ENCODE peak calls at places on chromosomes 7 and 10, in eight cellular contexts. One of them, this sample, is unnamed.

GRCh38 chr7:81926154-81926553 is 156.3 kb upstream of the HGF start:
- DNase-seq in MCF 10A: no peak
- DNase-seq in brain microvascular endothelial cell: no peak
- DNase-seq in type B pancreatic cell: no peak
- DNase-seq in HuH-7.5: no peak
- DNase-seq in naive B cell: no peak
- DNase-seq in amygdala: no peak
- DNase-seq in CD8-positive, alpha-beta memory T cell: no peak
- DNase-seq in this sample: no peak

GRCh38 chr7:129271500-129272355 is 46.9 kb downstream of the AHCYL2 start:
- DNase-seq in type B pancreatic cell: no peak
- DNase-seq in amygdala: no peak
- DNase-seq in MCF 10A: peak
- DNase-seq in HuH-7.5: peak
- DNase-seq in brain microvascular endothelial cell: peak
- DNase-seq in naive B cell: peak
- DNase-seq in CD8-positive, alpha-beta memory T cell: peak
- DNase-seq in this sample: peak

GRCh38 chr10:97542169-97543024 is 30.2 kb upstream of the ANKRD2 start:
- DNase-seq in CD8-positive, alpha-beta memory T cell: no peak
- DNase-seq in brain microvascular endothelial cell: peak
- DNase-seq in MCF 10A: peak
- DNase-seq in HuH-7.5: no peak
- DNase-seq in naive B cell: no peak
- DNase-seq in amygdala: no peak
- DNase-seq in type B pancreatic cell: no peak
- DNase-seq in this sample: no peak

GRCh38 chr7:70698219-70698832 is 433.6 kb upstream of the GALNT17 start:
- DNase-seq in CD8-positive, alpha-beta memory T cell: peak
- DNase-seq in amygdala: no peak
- DNase-seq in HuH-7.5: peak
- DNase-seq in naive B cell: peak
- DNase-seq in MCF 10A: peak
- DNase-seq in brain microvascular endothelial cell: peak
- DNase-seq in type B pancreatic cell: no peak
- DNase-seq in this sample: no peak

GRCh38 chr7:33191326-33191725 is 62.0 kb downstream of the BBS9 start:
- DNase-seq in brain microvascular endothelial cell: no peak
- DNase-seq in type B pancreatic cell: no peak
- DNase-seq in MCF 10A: peak
- DNase-seq in amygdala: no peak
- DNase-seq in CD8-positive, alpha-beta memory T cell: no peak
- DNase-seq in HuH-7.5: no peak
- DNase-seq in naive B cell: peak
- DNase-seq in this sample: no peak

GRCh38 chr10:43427166-43427825 is 9.6 kb upstream of the ZNF487 start:
- DNase-seq in MCF 10A: no peak
- DNase-seq in CD8-positive, alpha-beta memory T cell: no peak
- DNase-seq in HuH-7.5: no peak
- DNase-seq in brain microvascular endothelial cell: no peak
- DNase-seq in type B pancreatic cell: no peak
- DNase-seq in naive B cell: peak
- DNase-seq in amygdala: no peak
- DNase-seq in this sample: no peak

GRCh38 chr10:88992945-88993537 is 2.4 kb downstream of the FAS start:
- DNase-seq in HuH-7.5: no peak
- DNase-seq in CD8-positive, alpha-beta memory T cell: no peak
- DNase-seq in amygdala: no peak
- DNase-seq in naive B cell: no peak
- DNase-seq in type B pancreatic cell: no peak
- DNase-seq in MCF 10A: peak
- DNase-seq in brain microvascular endothelial cell: no peak
- DNase-seq in this sample: no peak

GRCh38 chr7:95045236-95045923 is 138.0 kb downstream of the PPP1R9A start:
- DNase-seq in brain microvascular endothelial cell: peak
- DNase-seq in amygdala: no peak
- DNase-seq in MCF 10A: peak
- DNase-seq in type B pancreatic cell: no peak
- DNase-seq in naive B cell: no peak
- DNase-seq in CD8-positive, alpha-beta memory T cell: no peak
- DNase-seq in HuH-7.5: no peak
- DNase-seq in this sample: no peak

GRCh38 chr10:102813734-102814455 is 23.3 kb downstream of the CYP17A1 start:
- DNase-seq in type B pancreatic cell: no peak
- DNase-seq in HuH-7.5: peak
- DNase-seq in naive B cell: no peak
- DNase-seq in CD8-positive, alpha-beta memory T cell: no peak
- DNase-seq in brain microvascular endothelial cell: peak
- DNase-seq in MCF 10A: no peak
- DNase-seq in amygdala: no peak
- DNase-seq in this sample: no peak

GRCh38 chr10:112815238-112816032 is 134.6 kb upstream of the TCF7L2 start:
- DNase-seq in MCF 10A: peak
- DNase-seq in type B pancreatic cell: no peak
- DNase-seq in amygdala: no peak
- DNase-seq in CD8-positive, alpha-beta memory T cell: no peak
- DNase-seq in naive B cell: no peak
- DNase-seq in HuH-7.5: peak
- DNase-seq in brain microvascular endothelial cell: peak
- DNase-seq in this sample: no peak

GRCh38 chr7:44264221-44264956 is 61.0 kb downstream of the CAMK2B start:
- DNase-seq in MCF 10A: peak
- DNase-seq in CD8-positive, alpha-beta memory T cell: no peak
- DNase-seq in type B pancreatic cell: no peak
- DNase-seq in naive B cell: no peak
- DNase-seq in HuH-7.5: no peak
- DNase-seq in brain microvascular endothelial cell: no peak
- DNase-seq in amygdala: no peak
- DNase-seq in this sample: no peak

GRCh38 chr7:122626785-122627184 is 72.1 kb downstream of the RNF133 start:
- DNase-seq in CD8-positive, alpha-beta memory T cell: no peak
- DNase-seq in HuH-7.5: no peak
- DNase-seq in naive B cell: no peak
- DNase-seq in type B pancreatic cell: no peak
- DNase-seq in amygdala: no peak
- DNase-seq in MCF 10A: no peak
- DNase-seq in brain microvascular endothelial cell: no peak
- DNase-seq in this sample: no peak

GRCh38 chr10:73906524-73907447 is 4.1 kb upstream of the PLAU start:
- DNase-seq in amygdala: no peak
- DNase-seq in HuH-7.5: no peak
- DNase-seq in type B pancreatic cell: no peak
- DNase-seq in CD8-positive, alpha-beta memory T cell: no peak
- DNase-seq in MCF 10A: peak
- DNase-seq in naive B cell: no peak
- DNase-seq in brain microvascular endothelial cell: peak
- DNase-seq in this sample: no peak

GRCh38 chr10:8726087-8726486 is 671.6 kb downstream of the GATA3 start:
- DNase-seq in amygdala: no peak
- DNase-seq in CD8-positive, alpha-beta memory T cell: no peak
- DNase-seq in naive B cell: no peak
- DNase-seq in type B pancreatic cell: no peak
- DNase-seq in brain microvascular endothelial cell: no peak
- DNase-seq in HuH-7.5: no peak
- DNase-seq in MCF 10A: peak
- DNase-seq in this sample: no peak

GRCh38 chr7:104971290-104972071 is 42.5 kb upstream of the KMT2E start:
- DNase-seq in type B pancreatic cell: no peak
- DNase-seq in amygdala: no peak
- DNase-seq in HuH-7.5: no peak
- DNase-seq in CD8-positive, alpha-beta memory T cell: no peak
- DNase-seq in brain microvascular endothelial cell: no peak
- DNase-seq in naive B cell: no peak
- DNase-seq in MCF 10A: no peak
- DNase-seq in this sample: no peak

GRCh38 chr7:142754681-142755575 is 5.7 kb downstream of the PRSS1 start:
- DNase-seq in brain microvascular endothelial cell: no peak
- DNase-seq in type B pancreatic cell: no peak
- DNase-seq in CD8-positive, alpha-beta memory T cell: no peak
- DNase-seq in HuH-7.5: no peak
- DNase-seq in MCF 10A: no peak
- DNase-seq in naive B cell: no peak
- DNase-seq in amygdala: no peak
- DNase-seq in this sample: no peak

GRCh38 chr7:94056796-94057207 is 52.6 kb upstream of the BET1 start:
- DNase-seq in brain microvascular endothelial cell: peak
- DNase-seq in CD8-positive, alpha-beta memory T cell: no peak
- DNase-seq in HuH-7.5: no peak
- DNase-seq in naive B cell: no peak
- DNase-seq in MCF 10A: peak
- DNase-seq in amygdala: no peak
- DNase-seq in type B pancreatic cell: no peak
- DNase-seq in this sample: no peak

GRCh38 chr7:94395141-94396041 is 696 bp downstream of the COL1A2 start:
- DNase-seq in HuH-7.5: peak
- DNase-seq in naive B cell: peak
- DNase-seq in type B pancreatic cell: no peak
- DNase-seq in amygdala: no peak
- DNase-seq in brain microvascular endothelial cell: peak
- DNase-seq in MCF 10A: peak
- DNase-seq in CD8-positive, alpha-beta memory T cell: no peak
- DNase-seq in this sample: no peak

GRCh38 chr7:27129729-27130539 is 623 bp downstream of the HOXA4 start:
- DNase-seq in CD8-positive, alpha-beta memory T cell: no peak
- DNase-seq in amygdala: no peak
- DNase-seq in MCF 10A: no peak
- DNase-seq in type B pancreatic cell: peak
- DNase-seq in HuH-7.5: no peak
- DNase-seq in brain microvascular endothelial cell: no peak
- DNase-seq in naive B cell: no peak
- DNase-seq in this sample: no peak

GRCh38 chr7:4845740-4846142 is 16.1 kb downstream of the PAPOLB start:
- DNase-seq in amygdala: no peak
- DNase-seq in type B pancreatic cell: no peak
- DNase-seq in HuH-7.5: no peak
- DNase-seq in naive B cell: no peak
- DNase-seq in CD8-positive, alpha-beta memory T cell: no peak
- DNase-seq in brain microvascular endothelial cell: no peak
- DNase-seq in MCF 10A: no peak
- DNase-seq in this sample: no peak

GRCh38 chr7:9961161-9961922 is 1012.3 kb upstream of the PHF14 start:
- DNase-seq in amygdala: no peak
- DNase-seq in type B pancreatic cell: no peak
- DNase-seq in CD8-positive, alpha-beta memory T cell: no peak
- DNase-seq in HuH-7.5: no peak
- DNase-seq in MCF 10A: no peak
- DNase-seq in naive B cell: no peak
- DNase-seq in brain microvascular endothelial cell: no peak
- DNase-seq in this sample: no peak

GRCh38 chr7:107089627-107090026 is 45.1 kb downstream of the PRKAR2B start:
- DNase-seq in CD8-positive, alpha-beta memory T cell: no peak
- DNase-seq in amygdala: no peak
- DNase-seq in type B pancreatic cell: no peak
- DNase-seq in HuH-7.5: no peak
- DNase-seq in naive B cell: no peak
- DNase-seq in brain microvascular endothelial cell: no peak
- DNase-seq in MCF 10A: no peak
- DNase-seq in this sample: no peak

GRCh38 chr7:98515201-98515600 is 101.9 kb upstream of the NPTX2 start:
- DNase-seq in CD8-positive, alpha-beta memory T cell: no peak
- DNase-seq in naive B cell: no peak
- DNase-seq in amygdala: no peak
- DNase-seq in brain microvascular endothelial cell: no peak
- DNase-seq in type B pancreatic cell: no peak
- DNase-seq in HuH-7.5: no peak
- DNase-seq in MCF 10A: no peak
- DNase-seq in this sample: no peak

GRCh38 chr10:120347644-120348043 is 109.4 kb upstream of the PLPP4 start:
- DNase-seq in CD8-positive, alpha-beta memory T cell: no peak
- DNase-seq in MCF 10A: no peak
- DNase-seq in amygdala: no peak
- DNase-seq in HuH-7.5: no peak
- DNase-seq in naive B cell: no peak
- DNase-seq in type B pancreatic cell: no peak
- DNase-seq in brain microvascular endothelial cell: no peak
- DNase-seq in this sample: no peak

GRCh38 chr10:102312683-102313082 is 67.4 kb downstream of the GBF1 start:
- DNase-seq in HuH-7.5: no peak
- DNase-seq in brain microvascular endothelial cell: peak
- DNase-seq in amygdala: no peak
- DNase-seq in MCF 10A: no peak
- DNase-seq in naive B cell: no peak
- DNase-seq in CD8-positive, alpha-beta memory T cell: no peak
- DNase-seq in type B pancreatic cell: no peak
- DNase-seq in this sample: no peak

GRCh38 chr7:129923709-129924108 is 29.1 kb downstream of the UBE2H start:
- DNase-seq in HuH-7.5: no peak
- DNase-seq in type B pancreatic cell: no peak
- DNase-seq in brain microvascular endothelial cell: peak
- DNase-seq in amygdala: no peak
- DNase-seq in naive B cell: no peak
- DNase-seq in CD8-positive, alpha-beta memory T cell: no peak
- DNase-seq in MCF 10A: peak
- DNase-seq in this sample: no peak

GRCh38 chr10:4240641-4241197 is 455.7 kb upstream of the KLF6 start:
- DNase-seq in brain microvascular endothelial cell: peak
- DNase-seq in MCF 10A: no peak
- DNase-seq in naive B cell: no peak
- DNase-seq in HuH-7.5: no peak
- DNase-seq in CD8-positive, alpha-beta memory T cell: no peak
- DNase-seq in amygdala: no peak
- DNase-seq in type B pancreatic cell: no peak
- DNase-seq in this sample: no peak

GRCh38 chr10:91590904-91591791 is 41.7 kb downstream of the PPP1R3C start:
- DNase-seq in CD8-positive, alpha-beta memory T cell: no peak
- DNase-seq in MCF 10A: peak
- DNase-seq in HuH-7.5: peak
- DNase-seq in naive B cell: no peak
- DNase-seq in amygdala: no peak
- DNase-seq in brain microvascular endothelial cell: peak
- DNase-seq in type B pancreatic cell: no peak
- DNase-seq in this sample: no peak